ENCODE peak calls at places on chromosomes 1 and 21, in six cellular contexts. W is HCT116, J is dorsolateral prefrontal cortex, N is GM12878, M is stomach, Y is upper lobe of right lung. E is an unnamed sample.

GRCh38 chr1:174966000-174966572 is 33.7 kb upstream of the CACYBP start:
- DNase-seq in W (no peak), J (no peak), N (no peak), M (no peak), Y (no peak), E (no peak)

GRCh38 chr1:31798433-31799195 is 17.2 kb downstream of the SPOCD1 start:
- DNase-seq in W (no peak), J (no peak), N (no peak), M (no peak), Y (peak), E (peak)

GRCh38 chr1:2239384-2239985 is 11.4 kb downstream of the SKI start:
- DNase-seq in W (no peak), J (no peak), N (no peak), M (no peak), Y (no peak), E (no peak)

GRCh38 chr1:159177273-159177907 is 6.0 kb downstream of the CADM3 start:
- DNase-seq in W (peak), J (no peak), N (no peak), M (peak), Y (no peak), E (peak)

GRCh38 chr1:65429806-65430205 is 9.3 kb downstream of the LEPR start:
- DNase-seq in W (no peak), J (no peak), N (no peak), M (no peak), Y (no peak), E (peak)

GRCh38 chr1:165831146-165831545 is 3.7 kb downstream of the UCK2 start:
- DNase-seq in W (no peak), J (no peak), N (no peak), M (no peak), Y (no peak), E (no peak)

GRCh38 chr1:56190975-56191768 is 388.2 kb downstream of the PLPP3 start:
- DNase-seq in W (no peak), J (no peak), N (no peak), M (no peak), Y (no peak), E (no peak)

GRCh38 chr1:26771643-26772321 is 16.0 kb upstream of the PIGV start:
- DNase-seq in W (peak), J (no peak), N (no peak), M (no peak), Y (no peak), E (peak)

GRCh38 chr1:18246543-18246942 is 138.9 kb downstream of the IGSF21 start:
- DNase-seq in W (no peak), J (no peak), N (no peak), M (no peak), Y (no peak), E (no peak)

GRCh38 chr1:65691152-65691900 is 101.4 kb upstream of the PDE4B start:
- DNase-seq in W (no peak), J (peak), N (no peak), M (no peak), Y (no peak), E (no peak)

GRCh38 chr1:25064465-25065238 is 134.6 kb upstream of the RUNX3 start:
- DNase-seq in W (no peak), J (no peak), N (no peak), M (no peak), Y (peak), E (no peak)

GRCh38 chr1:15934211-15935055 is 41.5 kb downstream of the ZBTB17 start:
- DNase-seq in W (no peak), J (no peak), N (no peak), M (peak), Y (peak), E (no peak)

GRCh38 chr1:185338719-185339622 is 21.9 kb upstream of the IVNS1ABP start:
- DNase-seq in W (no peak), J (no peak), N (peak), M (peak), Y (no peak), E (no peak)

GRCh38 chr1:192061556-192061955 is 96.7 kb upstream of the RGS18 start:
- DNase-seq in W (no peak), J (no peak), N (no peak), M (no peak), Y (no peak), E (peak)

GRCh38 chr1:92030701-92031107 is 919 bp downstream of the EPHX4 start:
- DNase-seq in W (peak), J (no peak), N (no peak), M (no peak), Y (no peak), E (peak)

GRCh38 chr1:46334030-46334384 is 6.6 kb upstream of the NSUN4 start:
- DNase-seq in W (no peak), J (no peak), N (no peak), M (no peak), Y (no peak), E (no peak)

GRCh38 chr1:107551491-107551890 is 410.7 kb downstream of the NTNG1 start:
- DNase-seq in W (no peak), J (no peak), N (no peak), M (no peak), Y (no peak), E (no peak)

GRCh38 chr1:111733183-111733995 is 5.8 kb downstream of the INKA2 start:
- DNase-seq in W (no peak), J (no peak), N (no peak), M (no peak), Y (no peak), E (no peak)

GRCh38 chr1:99652881-99653281 is 7.0 kb downstream of the PALMD start:
- DNase-seq in W (no peak), J (no peak), N (no peak), M (no peak), Y (no peak), E (no peak)

GRCh38 chr1:212814989-212815388 is 23.3 kb downstream of the TATDN3 start:
- DNase-seq in W (no peak), J (no peak), N (no peak), M (no peak), Y (no peak), E (no peak)

GRCh38 chr1:23638188-23638619 is 53.4 kb upstream of the RPL11 start:
- DNase-seq in W (no peak), J (no peak), N (no peak), M (no peak), Y (no peak), E (no peak)

GRCh38 chr1:33429846-33430750 is 797 bp downstream of the PHC2 start:
- DNase-seq in W (no peak), J (peak), N (no peak), M (peak), Y (no peak), E (no peak)

GRCh38 chr1:164504699-164505098 is 54.3 kb upstream of the PBX1 start:
- DNase-seq in W (no peak), J (no peak), N (no peak), M (no peak), Y (no peak), E (no peak)

GRCh38 chr1:244080343-244080929 is 29.4 kb downstream of the ZBTB18 start:
- DNase-seq in W (no peak), J (no peak), N (no peak), M (no peak), Y (no peak), E (peak)

GRCh38 chr1:246705368-246705767 is 18.8 kb upstream of the SCCPDH start:
- DNase-seq in W (no peak), J (no peak), N (no peak), M (no peak), Y (no peak), E (peak)

GRCh38 chr1:165773324-165773965 is 4.8 kb upstream of the TMCO1 start:
- DNase-seq in W (peak), J (no peak), N (no peak), M (no peak), Y (no peak), E (peak)

GRCh38 chr1:188061881-188062280 is 1233.1 kb downstream of the PLA2G4A start:
- DNase-seq in W (no peak), J (no peak), N (no peak), M (no peak), Y (no peak), E (no peak)

GRCh38 chr1:1407101-1407956 is at the start of gene MRPL20:
- DNase-seq in W (peak), J (peak), N (peak), M (peak), Y (peak), E (peak)

GRCh38 chr1:11434506-11434905 is 44.4 kb upstream of the DISP3 start:
- DNase-seq in W (no peak), J (no peak), N (no peak), M (no peak), Y (no peak), E (no peak)

GRCh38 chr1:45443580-45444446 is 47.1 kb downstream of the TESK2 start:
- DNase-seq in W (no peak), J (no peak), N (no peak), M (no peak), Y (no peak), E (no peak)

GRCh38 chr1:4002061-4002521 is 102.0 kb upstream of the C1orf174 start:
- DNase-seq in W (no peak), J (peak), N (no peak), M (no peak), Y (peak), E (no peak)

GRCh38 chr1:40859017-40859416 is 3.1 kb downstream of the CITED4 start:
- DNase-seq in W (no peak), J (no peak), N (no peak), M (no peak), Y (no peak), E (no peak)

GRCh38 chr1:40866408-40866788 is 4.2 kb upstream of the CITED4 start:
- DNase-seq in W (no peak), J (no peak), N (no peak), M (no peak), Y (no peak), E (no peak)

GRCh38 chr1:40861227-40862003 is 748 bp downstream of the CITED4 start:
- DNase-seq in W (no peak), J (no peak), N (no peak), M (peak), Y (peak), E (no peak)

GRCh38 chr1:40860706-40861226 is 1.4 kb downstream of the CITED4 start:
- DNase-seq in W (no peak), J (no peak), N (no peak), M (no peak), Y (no peak), E (no peak)

DNA sequence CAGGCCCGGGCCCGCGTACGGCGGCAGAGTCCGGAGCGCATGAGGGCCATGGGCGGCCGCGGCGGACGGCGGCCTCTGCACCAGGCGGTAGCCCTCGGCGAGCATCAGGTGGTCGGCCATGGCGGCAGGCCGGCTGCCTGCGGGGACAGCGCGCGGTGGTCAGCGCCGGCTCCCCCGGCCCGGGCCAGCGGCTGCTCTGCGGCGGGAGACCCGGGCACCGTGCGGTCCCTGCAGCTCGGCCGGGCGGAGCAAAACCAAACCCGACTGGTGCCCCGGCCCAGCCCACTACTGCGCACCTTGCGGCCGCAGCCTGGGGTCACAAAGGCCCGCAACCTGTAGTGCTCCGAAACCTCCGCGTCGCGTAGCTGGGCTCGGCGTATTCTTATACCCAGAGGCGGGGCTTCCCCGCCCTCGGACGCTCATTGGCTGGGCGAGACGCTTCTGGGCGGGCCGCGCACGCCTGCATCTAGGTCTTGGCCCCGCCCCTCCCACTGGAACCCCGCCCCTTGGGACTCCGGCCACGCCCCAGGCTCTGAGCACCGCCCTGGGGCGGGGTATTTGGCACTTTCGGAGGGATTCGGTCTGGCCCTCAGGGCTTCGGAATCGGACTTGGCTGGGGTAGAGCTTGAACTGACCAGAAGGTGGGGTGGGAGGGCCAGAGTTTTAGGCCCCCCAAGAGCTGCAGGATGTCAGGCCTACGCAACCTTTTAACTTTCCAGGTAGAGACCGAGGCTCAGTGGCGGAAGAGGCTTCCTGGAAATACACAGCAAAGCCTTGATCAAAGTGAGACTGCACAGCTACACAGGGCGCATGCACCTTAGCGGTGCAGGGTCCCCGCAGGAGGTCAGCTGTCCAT is at the start of gene CITED4:
- DNase-seq in W (peak), J (peak), N (peak), M (peak), Y (peak), E (no peak)
- TF ChIP-seq CTCF in W (peak), J (peak), N (peak), M (no peak), Y (peak), E (peak)

DNA sequence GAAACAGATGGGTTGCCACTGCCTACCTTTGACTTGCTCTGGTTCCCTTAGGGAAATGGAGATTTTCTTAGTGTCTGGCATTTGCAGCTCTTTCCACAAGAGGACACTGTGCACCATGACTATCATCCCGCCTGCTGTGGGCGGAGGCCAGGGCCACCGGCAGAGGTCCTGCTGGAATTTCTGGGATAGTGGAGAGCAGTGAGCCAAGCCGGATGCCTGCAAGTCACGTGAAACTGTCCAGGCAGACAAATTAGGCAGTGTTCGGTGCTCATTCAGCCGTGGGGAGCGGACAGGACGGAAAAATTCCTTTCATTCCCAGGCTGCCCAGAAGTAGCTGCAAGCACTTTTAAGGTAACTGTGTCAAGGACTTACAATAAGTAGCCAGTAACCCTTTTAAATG is 43.4 kb downstream of the IGSF5 start:
- DNase-seq in W (peak), J (peak), N (no peak), M (peak), Y (peak), E (peak)
- TF ChIP-seq CTCF in W (peak), J (peak), N (no peak), M (no peak), Y (peak), E (peak)

GRCh38 chr1:206982216-206982615 is 12.0 kb upstream of the FCAMR start:
- DNase-seq in W (peak), J (peak), N (no peak), M (peak), Y (no peak), E (no peak)

GRCh38 chr1:206974154-206974553 is 3.9 kb upstream of the FCAMR start:
- DNase-seq in W (no peak), J (no peak), N (no peak), M (no peak), Y (no peak), E (no peak)

GRCh38 chr1:206978259-206978658 is 8.0 kb upstream of the FCAMR start:
- DNase-seq in W (no peak), J (no peak), N (no peak), M (no peak), Y (no peak), E (no peak)

GRCh38 chr1:206975313-206975712 is 5.1 kb upstream of the FCAMR start:
- DNase-seq in W (no peak), J (no peak), N (no peak), M (no peak), Y (no peak), E (no peak)

GRCh38 chr1:206979379-206980043 is 9.3 kb upstream of the FCAMR start:
- DNase-seq in W (peak), J (no peak), N (no peak), M (no peak), Y (no peak), E (no peak)
- TF ChIP-seq CTCF in W (peak), J (peak), N (peak), M (no peak), Y (peak), E (peak)

GRCh38 chr1:247833601-247834000 is 8.1 kb downstream of the OR11L1 start:
- DNase-seq in W (no peak), J (no peak), N (no peak), M (no peak), Y (no peak), E (no peak)
- TF ChIP-seq CTCF in W (no peak), J (no peak), N (no peak), M (no peak), Y (no peak), E (no peak)

GRCh38 chr1:223887724-223888428 is 42.1 kb upstream of the TP53BP2 start:
- DNase-seq in W (peak), J (no peak), N (no peak), M (no peak), Y (no peak), E (peak)
- TF ChIP-seq CTCF in W (no peak), J (no peak), N (no peak), M (no peak), Y (no peak), E (no peak)

GRCh38 chr1:20325844-20326323 is 35.2 kb downstream of the VWA5B1 start:
- DNase-seq in W (no peak), J (no peak), N (no peak), M (no peak), Y (peak), E (no peak)

GRCh38 chr1:20325407-20325737 is 34.7 kb downstream of the VWA5B1 start:
- DNase-seq in W (no peak), J (no peak), N (no peak), M (no peak), Y (no peak), E (no peak)

GRCh38 chr1:20327467-20327866 is 36.8 kb downstream of the VWA5B1 start:
- DNase-seq in W (no peak), J (no peak), N (no peak), M (no peak), Y (peak), E (no peak)

GRCh38 chr1:20328201-20328600 is 37.5 kb downstream of the VWA5B1 start:
- DNase-seq in W (no peak), J (no peak), N (no peak), M (no peak), Y (peak), E (no peak)

GRCh38 chr1:20329793-20330542 is 39.3 kb downstream of the VWA5B1 start:
- DNase-seq in W (no peak), J (no peak), N (no peak), M (no peak), Y (peak), E (no peak)
- TF ChIP-seq CTCF in W (peak), J (no peak), N (no peak), M (no peak), Y (peak), E (no peak)

GRCh38 chr1:97050501-97050900 is 328.9 kb downstream of the PTBP2 start:
- DNase-seq in W (peak), J (no peak), N (no peak), M (no peak), Y (no peak), E (no peak)
- TF ChIP-seq CTCF in W (peak), J (peak), N (peak), M (no peak), Y (no peak), E (peak)

GRCh38 chr1:12482999-12483398 is 135.0 kb downstream of the DHRS3 start:
- DNase-seq in W (no peak), J (no peak), N (no peak), M (no peak), Y (no peak), E (no peak)

GRCh38 chr1:12486401-12487005 is 131.5 kb downstream of the DHRS3 start:
- DNase-seq in W (peak), J (no peak), N (no peak), M (no peak), Y (peak), E (no peak)

GRCh38 chr1:12487520-12487919 is 130.5 kb downstream of the DHRS3 start:
- DNase-seq in W (no peak), J (no peak), N (no peak), M (no peak), Y (no peak), E (no peak)

GRCh38 chr1:12488666-12489354 is 129.2 kb downstream of the DHRS3 start:
- DNase-seq in W (peak), J (no peak), N (no peak), M (no peak), Y (no peak), E (no peak)

GRCh38 chr1:12485231-12486172 is 132.5 kb downstream of the DHRS3 start:
- DNase-seq in W (no peak), J (no peak), N (no peak), M (no peak), Y (no peak), E (no peak)
- TF ChIP-seq CTCF in W (no peak), J (no peak), N (no peak), M (no peak), Y (no peak), E (no peak)

GRCh38 chr1:22001409-22001808 is at the start of gene CELA3A:
- DNase-seq in W (no peak), J (no peak), N (no peak), M (no peak), Y (no peak), E (no peak)
- TF ChIP-seq CTCF in W (no peak), J (no peak), N (no peak), M (no peak), Y (no peak), E (no peak)